ENCODE peak calls at places on chromosomes 5 and 9, in ten cellular contexts. One of them, this sample, is unnamed.

GRCh38 chr5:65812648-65813047 is 90.6 kb downstream of the NLN start:
- DNase-seq in mammary epithelial cell: peak; percentile 64
- DNase-seq in activated CD4-positive, alpha-beta T cell treated with anti-CD3 and anti-CD28 coated beads for 36 hours: peak; percentile 22
- DNase-seq in natural killer cell treated with Interleukin-12 subunit alpha and Interleukin-12 subunit beta and Interleukin-15 and Interleukin-18, amount 100 ng/mL, for 72 hours: no peak
- DNase-seq in nephron progenitor cell: no peak
- DNase-seq in epithelial cell of esophagus: peak; percentile 39
- DNase-seq in EL: no peak
- DNase-seq in pancreas: no peak
- DNase-seq in non-pigmented ciliary epithelial cell: no peak
- DNase-seq in lung microvascular endothelial cell: no peak
- DNase-seq in this sample: no peak

GRCh38 chr5:100691085-100691484 is 155.9 kb downstream of the FAM174A start:
- DNase-seq in non-pigmented ciliary epithelial cell: no peak
- DNase-seq in epithelial cell of esophagus: no peak
- DNase-seq in pancreas: no peak
- DNase-seq in EL: no peak
- DNase-seq in nephron progenitor cell: no peak
- DNase-seq in activated CD4-positive, alpha-beta T cell treated with anti-CD3 and anti-CD28 coated beads for 36 hours: no peak
- DNase-seq in lung microvascular endothelial cell: no peak
- DNase-seq in natural killer cell treated with Interleukin-12 subunit alpha and Interleukin-12 subunit beta and Interleukin-15 and Interleukin-18, amount 100 ng/mL, for 72 hours: no peak
- DNase-seq in mammary epithelial cell: no peak
- DNase-seq in this sample: peak; percentile 8

GRCh38 chr9:124485201-124485600 is 22.0 kb downstream of the NR5A1 start:
- DNase-seq in non-pigmented ciliary epithelial cell: no peak
- DNase-seq in pancreas: no peak
- DNase-seq in natural killer cell treated with Interleukin-12 subunit alpha and Interleukin-12 subunit beta and Interleukin-15 and Interleukin-18, amount 100 ng/mL, for 72 hours: no peak
- DNase-seq in EL: no peak
- DNase-seq in activated CD4-positive, alpha-beta T cell treated with anti-CD3 and anti-CD28 coated beads for 36 hours: no peak
- DNase-seq in nephron progenitor cell: no peak
- DNase-seq in mammary epithelial cell: no peak
- DNase-seq in lung microvascular endothelial cell: no peak
- DNase-seq in epithelial cell of esophagus: no peak
- DNase-seq in this sample: no peak

GRCh38 chr9:106284300-106284699 is 578.7 kb upstream of the ZNF462 start:
- DNase-seq in EL: no peak
- DNase-seq in activated CD4-positive, alpha-beta T cell treated with anti-CD3 and anti-CD28 coated beads for 36 hours: no peak
- DNase-seq in natural killer cell treated with Interleukin-12 subunit alpha and Interleukin-12 subunit beta and Interleukin-15 and Interleukin-18, amount 100 ng/mL, for 72 hours: no peak
- DNase-seq in non-pigmented ciliary epithelial cell: no peak
- DNase-seq in epithelial cell of esophagus: peak; percentile 4
- DNase-seq in pancreas: no peak
- DNase-seq in mammary epithelial cell: no peak
- DNase-seq in nephron progenitor cell: no peak
- DNase-seq in lung microvascular endothelial cell: no peak
- DNase-seq in this sample: peak; percentile 34

GRCh38 chr9:6942406-6942805 is 184.6 kb downstream of the KDM4C start:
- DNase-seq in lung microvascular endothelial cell: no peak
- DNase-seq in nephron progenitor cell: no peak
- DNase-seq in natural killer cell treated with Interleukin-12 subunit alpha and Interleukin-12 subunit beta and Interleukin-15 and Interleukin-18, amount 100 ng/mL, for 72 hours: no peak
- DNase-seq in pancreas: no peak
- DNase-seq in epithelial cell of esophagus: no peak
- DNase-seq in non-pigmented ciliary epithelial cell: no peak
- DNase-seq in mammary epithelial cell: no peak
- DNase-seq in activated CD4-positive, alpha-beta T cell treated with anti-CD3 and anti-CD28 coated beads for 36 hours: no peak
- DNase-seq in EL: no peak
- DNase-seq in this sample: no peak

GRCh38 chr5:174834081-174834480 is 109.7 kb downstream of the MSX2 start:
- DNase-seq in natural killer cell treated with Interleukin-12 subunit alpha and Interleukin-12 subunit beta and Interleukin-15 and Interleukin-18, amount 100 ng/mL, for 72 hours: no peak
- DNase-seq in epithelial cell of esophagus: no peak
- DNase-seq in pancreas: no peak
- DNase-seq in non-pigmented ciliary epithelial cell: no peak
- DNase-seq in lung microvascular endothelial cell: no peak
- DNase-seq in mammary epithelial cell: no peak
- DNase-seq in EL: peak; percentile 16
- DNase-seq in nephron progenitor cell: no peak
- DNase-seq in activated CD4-positive, alpha-beta T cell treated with anti-CD3 and anti-CD28 coated beads for 36 hours: no peak
- DNase-seq in this sample: no peak

GRCh38 chr9:82010711-82011110 is 22.1 kb downstream of the SPATA31D1 start:
- DNase-seq in EL: no peak
- DNase-seq in lung microvascular endothelial cell: no peak
- DNase-seq in pancreas: no peak
- DNase-seq in activated CD4-positive, alpha-beta T cell treated with anti-CD3 and anti-CD28 coated beads for 36 hours: no peak
- DNase-seq in mammary epithelial cell: peak; percentile 11
- DNase-seq in natural killer cell treated with Interleukin-12 subunit alpha and Interleukin-12 subunit beta and Interleukin-15 and Interleukin-18, amount 100 ng/mL, for 72 hours: no peak
- DNase-seq in nephron progenitor cell: no peak
- DNase-seq in epithelial cell of esophagus: peak; percentile 46
- DNase-seq in non-pigmented ciliary epithelial cell: no peak
- DNase-seq in this sample: no peak

GRCh38 chr5:80408475-80408875 is 611 bp downstream of the ZFYVE16 start:
- DNase-seq in epithelial cell of esophagus: peak; percentile 66
- DNase-seq in natural killer cell treated with Interleukin-12 subunit alpha and Interleukin-12 subunit beta and Interleukin-15 and Interleukin-18, amount 100 ng/mL, for 72 hours: no peak
- DNase-seq in mammary epithelial cell: peak; percentile 55
- DNase-seq in lung microvascular endothelial cell: peak; percentile 65
- DNase-seq in pancreas: peak; percentile 56
- DNase-seq in EL: peak; percentile 66
- DNase-seq in non-pigmented ciliary epithelial cell: no peak
- DNase-seq in activated CD4-positive, alpha-beta T cell treated with anti-CD3 and anti-CD28 coated beads for 36 hours: peak; percentile 58
- DNase-seq in nephron progenitor cell: peak; percentile 82
- DNase-seq in this sample: peak; percentile 92

GRCh38 chr9:90880066-90880465 is 78.4 kb downstream of the SYK start:
- DNase-seq in non-pigmented ciliary epithelial cell: no peak
- DNase-seq in natural killer cell treated with Interleukin-12 subunit alpha and Interleukin-12 subunit beta and Interleukin-15 and Interleukin-18, amount 100 ng/mL, for 72 hours: no peak
- DNase-seq in nephron progenitor cell: no peak
- DNase-seq in pancreas: no peak
- DNase-seq in mammary epithelial cell: no peak
- DNase-seq in activated CD4-positive, alpha-beta T cell treated with anti-CD3 and anti-CD28 coated beads for 36 hours: no peak
- DNase-seq in epithelial cell of esophagus: no peak
- DNase-seq in lung microvascular endothelial cell: no peak
- DNase-seq in EL: no peak
- DNase-seq in this sample: no peak

GRCh38 chr5:17167171-17167891 is 50.1 kb upstream of the BASP1 start:
- DNase-seq in non-pigmented ciliary epithelial cell: no peak
- DNase-seq in lung microvascular endothelial cell: no peak
- DNase-seq in activated CD4-positive, alpha-beta T cell treated with anti-CD3 and anti-CD28 coated beads for 36 hours: no peak
- DNase-seq in natural killer cell treated with Interleukin-12 subunit alpha and Interleukin-12 subunit beta and Interleukin-15 and Interleukin-18, amount 100 ng/mL, for 72 hours: no peak
- DNase-seq in mammary epithelial cell: no peak
- DNase-seq in epithelial cell of esophagus: no peak
- DNase-seq in nephron progenitor cell: no peak
- DNase-seq in EL: no peak
- DNase-seq in pancreas: no peak
- DNase-seq in this sample: no peak

GRCh38 chr5:140322751-140323731 is 20.1 kb upstream of the PFDN1 start:
- DNase-seq in non-pigmented ciliary epithelial cell: peak; percentile 93
- DNase-seq in mammary epithelial cell: peak; percentile 83
- DNase-seq in nephron progenitor cell: peak; percentile 29
- DNase-seq in EL: peak; percentile 99
- DNase-seq in natural killer cell treated with Interleukin-12 subunit alpha and Interleukin-12 subunit beta and Interleukin-15 and Interleukin-18, amount 100 ng/mL, for 72 hours: no peak
- DNase-seq in lung microvascular endothelial cell: peak; percentile 80
- DNase-seq in epithelial cell of esophagus: peak; percentile 82
- DNase-seq in pancreas: peak; percentile 68
- DNase-seq in activated CD4-positive, alpha-beta T cell treated with anti-CD3 and anti-CD28 coated beads for 36 hours: no peak
- DNase-seq in this sample: peak; percentile 72

GRCh38 chr5:66072031-66072430 is 72.1 kb upstream of the SREK1 start:
- DNase-seq in natural killer cell treated with Interleukin-12 subunit alpha and Interleukin-12 subunit beta and Interleukin-15 and Interleukin-18, amount 100 ng/mL, for 72 hours: no peak
- DNase-seq in epithelial cell of esophagus: no peak
- DNase-seq in lung microvascular endothelial cell: no peak
- DNase-seq in nephron progenitor cell: no peak
- DNase-seq in mammary epithelial cell: no peak
- DNase-seq in activated CD4-positive, alpha-beta T cell treated with anti-CD3 and anti-CD28 coated beads for 36 hours: no peak
- DNase-seq in pancreas: no peak
- DNase-seq in non-pigmented ciliary epithelial cell: no peak
- DNase-seq in EL: peak; percentile 15
- DNase-seq in this sample: no peak

GRCh38 chr9:109880276-109881169 is 100.5 kb downstream of the PALM2AKAP2 start:
- DNase-seq in lung microvascular endothelial cell: peak; percentile 46
- DNase-seq in pancreas: no peak
- DNase-seq in activated CD4-positive, alpha-beta T cell treated with anti-CD3 and anti-CD28 coated beads for 36 hours: peak; percentile 50
- DNase-seq in mammary epithelial cell: peak; percentile 30
- DNase-seq in nephron progenitor cell: peak; percentile 20
- DNase-seq in EL: peak; percentile 43
- DNase-seq in epithelial cell of esophagus: peak; percentile 46
- DNase-seq in natural killer cell treated with Interleukin-12 subunit alpha and Interleukin-12 subunit beta and Interleukin-15 and Interleukin-18, amount 100 ng/mL, for 72 hours: no peak
- DNase-seq in non-pigmented ciliary epithelial cell: no peak
- DNase-seq in this sample: no peak

GRCh38 chr9:81787747-81788632 is 98.6 kb upstream of the TLE1 start:
- DNase-seq in epithelial cell of esophagus: peak; percentile 55
- DNase-seq in pancreas: peak; percentile 35
- DNase-seq in nephron progenitor cell: no peak
- DNase-seq in lung microvascular endothelial cell: peak; percentile 19
- DNase-seq in activated CD4-positive, alpha-beta T cell treated with anti-CD3 and anti-CD28 coated beads for 36 hours: no peak
- DNase-seq in mammary epithelial cell: peak; percentile 66
- DNase-seq in EL: peak; percentile 96
- DNase-seq in non-pigmented ciliary epithelial cell: peak; percentile 63
- DNase-seq in natural killer cell treated with Interleukin-12 subunit alpha and Interleukin-12 subunit beta and Interleukin-15 and Interleukin-18, amount 100 ng/mL, for 72 hours: no peak
- DNase-seq in this sample: no peak

GRCh38 chr9:69637801-69638200 is 34.4 kb downstream of the APBA1 start:
- DNase-seq in nephron progenitor cell: no peak
- DNase-seq in natural killer cell treated with Interleukin-12 subunit alpha and Interleukin-12 subunit beta and Interleukin-15 and Interleukin-18, amount 100 ng/mL, for 72 hours: no peak
- DNase-seq in pancreas: no peak
- DNase-seq in non-pigmented ciliary epithelial cell: peak; percentile 48
- DNase-seq in lung microvascular endothelial cell: peak; percentile 2
- DNase-seq in activated CD4-positive, alpha-beta T cell treated with anti-CD3 and anti-CD28 coated beads for 36 hours: no peak
- DNase-seq in mammary epithelial cell: peak; percentile 52
- DNase-seq in EL: peak; percentile 70
- DNase-seq in epithelial cell of esophagus: peak; percentile 83
- DNase-seq in this sample: no peak

GRCh38 chr5:150163547-150164059 is 3.0 kb upstream of the CDX1 start:
- DNase-seq in EL: no peak
- DNase-seq in epithelial cell of esophagus: no peak
- DNase-seq in lung microvascular endothelial cell: no peak
- DNase-seq in pancreas: no peak
- DNase-seq in activated CD4-positive, alpha-beta T cell treated with anti-CD3 and anti-CD28 coated beads for 36 hours: no peak
- DNase-seq in mammary epithelial cell: no peak
- DNase-seq in natural killer cell treated with Interleukin-12 subunit alpha and Interleukin-12 subunit beta and Interleukin-15 and Interleukin-18, amount 100 ng/mL, for 72 hours: no peak
- DNase-seq in non-pigmented ciliary epithelial cell: no peak
- DNase-seq in nephron progenitor cell: peak; percentile 67
- DNase-seq in this sample: no peak